ENCODE peak calls at places on chromosomes 6 and 20, in six cellular contexts. One of them, this sample, is unnamed.

GRCh38 chr6:113596907-113597583 is 260.1 kb upstream of the MARCKS start:
- DNase-seq in tibial nerve: no peak
- DNase-seq in transverse colon: no peak
- DNase-seq in A549: no peak
- DNase-seq in sigmoid colon: no peak
- DNase-seq in ovary: no peak
- DNase-seq in this sample: no peak

GRCh38 chr6:100461273-100461919 is 3.3 kb downstream of the SIM1 start:
- DNase-seq in tibial nerve: no peak
- DNase-seq in transverse colon: no peak
- DNase-seq in A549: peak
- DNase-seq in sigmoid colon: no peak
- DNase-seq in ovary: no peak
- DNase-seq in this sample: no peak

GRCh38 chr6:150806790-150807189 is 58.7 kb upstream of the MTHFD1L start:
- DNase-seq in tibial nerve: no peak
- DNase-seq in transverse colon: no peak
- DNase-seq in A549: no peak
- DNase-seq in sigmoid colon: no peak
- DNase-seq in ovary: no peak
- DNase-seq in this sample: no peak

GRCh38 chr6:132130530-132131298 is 179.5 kb upstream of the CCN2 start:
- DNase-seq in tibial nerve: no peak
- DNase-seq in transverse colon: peak
- DNase-seq in A549: no peak
- DNase-seq in sigmoid colon: peak
- DNase-seq in ovary: peak
- DNase-seq in this sample: no peak

GRCh38 chr6:34310846-34311245 is 62.0 kb upstream of the SMIM29 start:
- DNase-seq in tibial nerve: no peak
- DNase-seq in transverse colon: no peak
- DNase-seq in A549: no peak
- DNase-seq in sigmoid colon: no peak
- DNase-seq in ovary: no peak
- DNase-seq in this sample: no peak

GRCh38 chr6:23728707-23729106 is 397.3 kb upstream of the NRSN1 start:
- DNase-seq in tibial nerve: no peak
- DNase-seq in transverse colon: peak
- DNase-seq in A549: no peak
- DNase-seq in sigmoid colon: no peak
- DNase-seq in ovary: no peak
- DNase-seq in this sample: no peak

GRCh38 chr20:6562111-6562510 is 205.4 kb upstream of the BMP2 start:
- DNase-seq in tibial nerve: no peak
- DNase-seq in transverse colon: no peak
- DNase-seq in A549: no peak
- DNase-seq in sigmoid colon: no peak
- DNase-seq in ovary: no peak
- DNase-seq in this sample: no peak

GRCh38 chr6:90411292-90411781 is 114.7 kb upstream of the BACH2 start:
- DNase-seq in tibial nerve: no peak
- DNase-seq in transverse colon: no peak
- DNase-seq in A549: peak
- DNase-seq in sigmoid colon: no peak
- DNase-seq in ovary: no peak
- DNase-seq in this sample: no peak

GRCh38 chr6:54981647-54982046 is 135.1 kb downstream of the FAM83B start:
- DNase-seq in tibial nerve: no peak
- DNase-seq in transverse colon: no peak
- DNase-seq in A549: no peak
- DNase-seq in sigmoid colon: no peak
- DNase-seq in ovary: no peak
- DNase-seq in this sample: no peak

GRCh38 chr6:121652223-121652622 is 216.8 kb downstream of the GJA1 start:
- DNase-seq in tibial nerve: no peak
- DNase-seq in transverse colon: no peak
- DNase-seq in A549: no peak
- DNase-seq in sigmoid colon: no peak
- DNase-seq in ovary: no peak
- DNase-seq in this sample: no peak

GRCh38 chr20:19265646-19266374 is 53.4 kb downstream of the SLC24A3 start:
- DNase-seq in tibial nerve: no peak
- DNase-seq in transverse colon: no peak
- DNase-seq in A549: no peak
- DNase-seq in sigmoid colon: no peak
- DNase-seq in ovary: no peak
- DNase-seq in this sample: no peak

GRCh38 chr6:22025468-22026159 is 271.2 kb downstream of the PRL start:
- DNase-seq in tibial nerve: no peak
- DNase-seq in transverse colon: no peak
- DNase-seq in A549: peak
- DNase-seq in sigmoid colon: no peak
- DNase-seq in ovary: peak
- DNase-seq in this sample: no peak

DNA sequence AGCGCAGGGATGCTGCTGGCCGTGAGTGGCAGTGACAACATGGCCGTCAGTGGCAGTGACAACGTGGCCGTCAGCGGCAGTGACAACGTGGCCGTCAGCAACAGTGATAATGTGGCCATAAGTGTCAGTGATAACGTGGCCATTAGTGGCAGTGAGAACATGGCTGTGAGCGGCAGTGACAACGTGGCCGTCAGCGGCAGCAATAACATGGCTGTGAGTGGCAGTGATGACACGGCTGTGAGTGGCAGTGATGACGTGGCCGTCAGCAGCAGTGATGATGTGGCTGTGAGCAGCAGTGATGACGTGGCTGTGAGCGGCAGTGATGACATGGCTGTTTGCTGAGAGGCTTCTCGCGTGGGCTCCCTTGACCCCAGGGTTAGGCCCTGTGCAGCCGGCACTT is 169.8 kb downstream of the ERMARD start:
- DNase-seq in tibial nerve: no peak
- DNase-seq in transverse colon: no peak
- DNase-seq in A549: no peak
- DNase-seq in sigmoid colon: peak
- DNase-seq in ovary: no peak
- DNase-seq in this sample: no peak
- TF ChIP-seq EP300 in tibial nerve: no peak
- TF ChIP-seq EP300 in transverse colon: no peak
- TF ChIP-seq EP300 in A549: no peak
- TF ChIP-seq EP300 in sigmoid colon: no peak
- TF ChIP-seq EP300 in ovary: no peak
- TF ChIP-seq EP300 in this sample: no peak

GRCh38 chr20:44134897-44135810 is 51.8 kb downstream of the JPH2 start:
- DNase-seq in tibial nerve: no peak
- DNase-seq in transverse colon: no peak
- DNase-seq in A549: no peak
- DNase-seq in sigmoid colon: peak
- DNase-seq in ovary: no peak
- DNase-seq in this sample: no peak

GRCh38 chr20:44135811-44136204 is 51.2 kb downstream of the JPH2 start:
- DNase-seq in tibial nerve: no peak
- DNase-seq in transverse colon: no peak
- DNase-seq in A549: no peak
- DNase-seq in sigmoid colon: no peak
- DNase-seq in ovary: no peak
- DNase-seq in this sample: no peak

GRCh38 chr20:44136579-44136978 is 50.4 kb downstream of the JPH2 start:
- DNase-seq in tibial nerve: no peak
- DNase-seq in transverse colon: no peak
- DNase-seq in A549: no peak
- DNase-seq in sigmoid colon: peak
- DNase-seq in ovary: no peak
- DNase-seq in this sample: no peak

GRCh38 chr20:44138859-44139258 is 48.1 kb downstream of the JPH2 start:
- DNase-seq in tibial nerve: no peak
- DNase-seq in transverse colon: no peak
- DNase-seq in A549: peak
- DNase-seq in sigmoid colon: peak
- DNase-seq in ovary: no peak
- DNase-seq in this sample: no peak

DNA sequence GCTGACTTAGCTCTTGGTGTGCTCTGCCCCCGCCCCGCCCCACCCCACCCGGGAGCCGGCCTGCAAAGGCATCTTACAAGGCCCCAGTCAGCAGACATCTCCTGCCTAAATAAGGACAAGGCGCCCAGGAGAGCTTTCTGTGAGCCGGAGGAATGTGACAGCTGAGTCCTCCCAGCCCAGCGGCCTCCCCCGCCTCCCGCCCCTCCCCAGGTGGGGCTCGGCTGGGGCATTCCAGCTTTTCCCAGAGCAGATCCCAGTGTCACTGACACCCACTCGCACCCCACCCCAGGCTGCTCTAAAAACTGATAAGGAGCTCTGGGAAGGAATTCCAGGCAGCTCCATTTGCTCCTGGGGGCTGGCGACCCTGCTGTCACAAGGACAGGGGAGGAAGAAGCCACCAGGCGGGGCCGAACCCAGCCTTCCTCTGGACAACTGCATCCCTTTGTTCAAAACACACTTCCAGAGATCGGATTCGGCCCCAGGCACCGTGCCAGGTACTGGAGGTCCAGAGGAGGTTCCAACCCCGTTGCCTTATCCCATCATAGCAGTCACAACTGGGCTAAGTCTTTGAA is 49.7 kb downstream of the JPH2 start:
- DNase-seq in tibial nerve: no peak
- DNase-seq in transverse colon: peak
- DNase-seq in A549: peak
- DNase-seq in sigmoid colon: peak
- DNase-seq in ovary: peak
- DNase-seq in this sample: no peak
- TF ChIP-seq EP300 in tibial nerve: no peak
- TF ChIP-seq EP300 in transverse colon: no peak
- TF ChIP-seq EP300 in A549: no peak
- TF ChIP-seq EP300 in sigmoid colon: peak
- TF ChIP-seq EP300 in ovary: no peak
- TF ChIP-seq EP300 in this sample: no peak

GRCh38 chr6:2109796-2110195 is 135.6 kb downstream of the GMDS start:
- DNase-seq in tibial nerve: no peak
- DNase-seq in transverse colon: no peak
- DNase-seq in A549: no peak
- DNase-seq in sigmoid colon: no peak
- DNase-seq in ovary: no peak
- DNase-seq in this sample: no peak

GRCh38 chr6:2114100-2114499 is 131.3 kb downstream of the GMDS start:
- DNase-seq in tibial nerve: no peak
- DNase-seq in transverse colon: no peak
- DNase-seq in A549: no peak
- DNase-seq in sigmoid colon: no peak
- DNase-seq in ovary: no peak
- DNase-seq in this sample: no peak

GRCh38 chr6:2108700-2109306 is 136.6 kb downstream of the GMDS start:
- DNase-seq in tibial nerve: no peak
- DNase-seq in transverse colon: no peak
- DNase-seq in A549: no peak
- DNase-seq in sigmoid colon: no peak
- DNase-seq in ovary: no peak
- DNase-seq in this sample: no peak

GRCh38 chr6:2110504-2110903 is 134.9 kb downstream of the GMDS start:
- DNase-seq in tibial nerve: no peak
- DNase-seq in transverse colon: no peak
- DNase-seq in A549: no peak
- DNase-seq in sigmoid colon: no peak
- DNase-seq in ovary: no peak
- DNase-seq in this sample: no peak

DNA sequence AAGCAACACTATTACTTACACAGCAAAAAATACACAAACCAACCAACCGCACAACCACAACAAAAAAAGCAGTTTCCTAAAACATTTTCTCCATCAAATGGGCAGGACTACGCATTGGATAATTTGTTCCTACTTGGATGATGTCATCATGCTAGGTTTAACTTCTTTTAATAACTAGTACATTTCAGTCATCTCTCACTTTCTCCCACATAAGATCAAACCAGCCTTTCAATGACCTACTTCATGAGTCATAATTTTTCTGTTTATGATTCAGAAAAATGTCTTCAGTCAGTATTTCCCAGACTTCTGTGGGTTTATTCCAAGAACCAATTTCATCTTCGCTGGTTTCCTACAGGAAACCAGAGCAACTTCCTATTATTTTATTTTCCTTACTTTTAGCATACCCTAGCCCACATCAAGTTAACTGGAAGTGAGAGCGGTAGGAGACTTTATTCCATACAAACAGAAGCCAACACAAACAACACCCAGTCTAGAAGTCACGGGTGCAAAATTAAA is 134.2 kb downstream of the GMDS start:
- DNase-seq in tibial nerve: no peak
- DNase-seq in transverse colon: no peak
- DNase-seq in A549: peak
- DNase-seq in sigmoid colon: no peak
- DNase-seq in ovary: no peak
- DNase-seq in this sample: no peak
- TF ChIP-seq EP300 in tibial nerve: peak
- TF ChIP-seq EP300 in transverse colon: no peak
- TF ChIP-seq EP300 in A549: no peak
- TF ChIP-seq EP300 in sigmoid colon: no peak
- TF ChIP-seq EP300 in ovary: no peak
- TF ChIP-seq EP300 in this sample: no peak

GRCh38 chr6:33198853-33199436 is 1.5 kb downstream of the RXRB start:
- DNase-seq in tibial nerve: no peak
- DNase-seq in transverse colon: no peak
- DNase-seq in A549: no peak
- DNase-seq in sigmoid colon: no peak
- DNase-seq in ovary: no peak
- DNase-seq in this sample: no peak

GRCh38 chr6:33198159-33198852 is 2.2 kb downstream of the RXRB start:
- DNase-seq in tibial nerve: no peak
- DNase-seq in transverse colon: no peak
- DNase-seq in A549: no peak
- DNase-seq in sigmoid colon: no peak
- DNase-seq in ovary: no peak
- DNase-seq in this sample: no peak

GRCh38 chr6:33195304-33196022 is 3.2 kb upstream of the COL11A2 start:
- DNase-seq in tibial nerve: no peak
- DNase-seq in transverse colon: no peak
- DNase-seq in A549: no peak
- DNase-seq in sigmoid colon: no peak
- DNase-seq in ovary: no peak
- DNase-seq in this sample: no peak

GRCh38 chr6:33199687-33200233 is 705 bp downstream of the RXRB start:
- DNase-seq in tibial nerve: no peak
- DNase-seq in transverse colon: peak
- DNase-seq in A549: peak
- DNase-seq in sigmoid colon: peak
- DNase-seq in ovary: no peak
- DNase-seq in this sample: no peak

DNA sequence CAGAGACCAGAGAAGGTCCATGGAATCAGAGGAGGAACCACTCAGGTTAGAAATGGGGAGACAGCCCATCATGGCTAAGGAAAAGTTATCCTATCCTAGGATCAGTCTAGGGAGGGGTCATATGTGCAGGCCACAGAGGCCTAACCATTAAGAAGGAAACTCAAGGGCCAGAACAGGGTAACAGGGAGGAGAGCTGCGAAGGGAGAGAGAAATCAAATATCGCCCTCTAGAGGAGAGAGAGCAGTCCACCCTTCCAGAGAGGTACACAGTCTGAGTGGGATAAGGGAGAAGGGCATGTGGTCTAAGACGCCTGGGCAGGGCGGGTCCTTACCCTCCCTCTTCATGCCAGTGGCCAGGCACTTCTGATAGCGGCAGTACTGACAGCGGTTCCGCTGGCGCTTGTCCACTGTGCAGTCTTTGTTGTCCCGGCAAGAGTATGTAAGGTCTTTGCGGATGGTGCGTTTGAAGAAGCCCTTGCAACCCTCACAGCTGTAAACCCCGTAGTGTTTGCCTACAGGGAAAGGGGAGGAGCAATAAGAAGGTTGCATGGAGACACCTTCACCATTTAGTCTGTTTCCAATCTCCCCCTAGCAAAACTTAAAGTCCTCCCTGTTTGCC is 2.9 kb downstream of the RXRB start:
- DNase-seq in tibial nerve: no peak
- DNase-seq in transverse colon: peak
- DNase-seq in A549: peak
- DNase-seq in sigmoid colon: no peak
- DNase-seq in ovary: no peak
- DNase-seq in this sample: no peak
- TF ChIP-seq EP300 in tibial nerve: no peak
- TF ChIP-seq EP300 in transverse colon: no peak
- TF ChIP-seq EP300 in A549: no peak
- TF ChIP-seq EP300 in sigmoid colon: no peak
- TF ChIP-seq EP300 in ovary: no peak
- TF ChIP-seq EP300 in this sample: no peak